ENCODE peak calls at places on chromosomes 7 and 10, in six cellular contexts. One of them, this sample, is unnamed.
A peak's percentile ranks its signal among the peaks of the same experiment; 100 is the strongest.

GRCh38 chr7:125149151-125149550 is 219.5 kb upstream of the POT1 start:
- DNase-seq in IMR-90: no peak
- DNase-seq in CD8-positive, alpha-beta T cell: no peak
- DNase-seq in CD4-positive, alpha-beta T cell: no peak
- DNase-seq in fibroblast of pulmonary artery: peak; percentile 39
- DNase-seq in psoas muscle: no peak
- DNase-seq in this sample: no peak

GRCh38 chr10:102514487-102515311 is 10.9 kb downstream of the SUFU start:
- DNase-seq in psoas muscle: no peak
- DNase-seq in CD4-positive, alpha-beta T cell: no peak
- DNase-seq in CD8-positive, alpha-beta T cell: no peak
- DNase-seq in IMR-90: no peak
- DNase-seq in fibroblast of pulmonary artery: no peak
- DNase-seq in this sample: no peak

GRCh38 chr10:26733750-26734568 is 36.5 kb downstream of the PDSS1 start:
- DNase-seq in CD8-positive, alpha-beta T cell: no peak
- DNase-seq in fibroblast of pulmonary artery: no peak
- DNase-seq in IMR-90: no peak
- DNase-seq in CD4-positive, alpha-beta T cell: no peak
- DNase-seq in psoas muscle: no peak
- DNase-seq in this sample: no peak

GRCh38 chr10:31897506-31897905 is 31.1 kb downstream of the ARHGAP12 start:
- DNase-seq in CD8-positive, alpha-beta T cell: no peak
- DNase-seq in fibroblast of pulmonary artery: peak; percentile 34
- DNase-seq in IMR-90: peak; percentile 22
- DNase-seq in CD4-positive, alpha-beta T cell: no peak
- DNase-seq in psoas muscle: no peak
- DNase-seq in this sample: no peak

GRCh38 chr10:131196176-131196885 is 115.2 kb downstream of the TCERG1L start:
- DNase-seq in CD4-positive, alpha-beta T cell: no peak
- DNase-seq in psoas muscle: no peak
- DNase-seq in CD8-positive, alpha-beta T cell: no peak
- DNase-seq in IMR-90: no peak
- DNase-seq in fibroblast of pulmonary artery: no peak
- DNase-seq in this sample: no peak

GRCh38 chr7:94375167-94375566 is 19.5 kb upstream of the COL1A2 start:
- DNase-seq in fibroblast of pulmonary artery: peak; percentile 98
- DNase-seq in IMR-90: peak; percentile 97
- DNase-seq in psoas muscle: no peak
- DNase-seq in CD4-positive, alpha-beta T cell: no peak
- DNase-seq in CD8-positive, alpha-beta T cell: no peak
- DNase-seq in this sample: no peak

GRCh38 chr10:30384791-30385201 is 35.7 kb upstream of the MTPAP start:
- DNase-seq in CD8-positive, alpha-beta T cell: no peak
- DNase-seq in IMR-90: peak; percentile 34
- DNase-seq in CD4-positive, alpha-beta T cell: no peak
- DNase-seq in fibroblast of pulmonary artery: peak; percentile 39
- DNase-seq in psoas muscle: no peak
- DNase-seq in this sample: no peak

GRCh38 chr7:97722386-97722785 is 9.5 kb upstream of the TAC1 start:
- DNase-seq in CD4-positive, alpha-beta T cell: no peak
- DNase-seq in fibroblast of pulmonary artery: no peak
- DNase-seq in CD8-positive, alpha-beta T cell: no peak
- DNase-seq in psoas muscle: no peak
- DNase-seq in IMR-90: no peak
- DNase-seq in this sample: no peak

GRCh38 chr7:75696263-75697037 is 42.3 kb downstream of the HIP1 start:
- DNase-seq in IMR-90: no peak
- DNase-seq in CD4-positive, alpha-beta T cell: no peak
- DNase-seq in fibroblast of pulmonary artery: no peak
- DNase-seq in psoas muscle: no peak
- DNase-seq in CD8-positive, alpha-beta T cell: no peak
- DNase-seq in this sample: no peak

GRCh38 chr10:96974348-96974747 is 142.2 kb downstream of the LCOR start:
- DNase-seq in fibroblast of pulmonary artery: no peak
- DNase-seq in IMR-90: peak; percentile 15
- DNase-seq in psoas muscle: no peak
- DNase-seq in CD8-positive, alpha-beta T cell: no peak
- DNase-seq in CD4-positive, alpha-beta T cell: no peak
- DNase-seq in this sample: no peak

DNA sequence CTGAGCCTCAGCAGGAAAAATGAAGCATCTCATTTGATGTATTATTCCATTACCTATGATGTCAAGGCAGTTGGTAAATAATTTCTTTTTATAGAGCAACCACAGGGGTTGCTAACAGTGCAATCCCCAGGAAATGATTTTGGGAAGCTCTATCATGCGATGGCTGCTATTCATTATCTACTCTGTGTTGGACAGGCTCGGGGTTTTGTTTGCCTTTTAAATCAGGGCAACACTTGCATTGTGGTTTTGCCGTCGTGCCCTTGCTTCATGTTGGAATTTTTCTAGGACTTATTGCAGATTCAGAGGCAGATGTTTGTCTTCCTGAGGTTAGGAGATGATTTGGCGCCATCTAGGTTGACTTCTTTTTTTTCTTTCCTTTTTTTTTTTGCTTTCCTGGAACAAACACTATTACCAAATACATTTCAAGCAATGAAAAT is 128.4 kb downstream of the BICC1 start:
- DNase-seq in fibroblast of pulmonary artery: peak; percentile 96
- DNase-seq in psoas muscle: no peak
- DNase-seq in CD8-positive, alpha-beta T cell: no peak
- DNase-seq in IMR-90: peak; percentile 92
- DNase-seq in CD4-positive, alpha-beta T cell: no peak
- DNase-seq in this sample: no peak
- TF ChIP-seq CTCF in fibroblast of pulmonary artery: peak; percentile 4
- TF ChIP-seq CTCF in psoas muscle: no peak
- TF ChIP-seq CTCF in CD8-positive, alpha-beta T cell: no peak
- TF ChIP-seq CTCF in IMR-90: peak; percentile 46
- TF ChIP-seq CTCF in CD4-positive, alpha-beta T cell: no peak
- TF ChIP-seq CTCF in this sample: no peak

GRCh38 chr7:143891457-143891856 is 10.5 kb downstream of the TCAF1 start:
- DNase-seq in fibroblast of pulmonary artery: no peak
- DNase-seq in CD8-positive, alpha-beta T cell: no peak
- DNase-seq in psoas muscle: no peak
- DNase-seq in CD4-positive, alpha-beta T cell: no peak
- DNase-seq in IMR-90: no peak
- DNase-seq in this sample: no peak

GRCh38 chr7:143889068-143889467 is 12.9 kb downstream of the TCAF1 start:
- DNase-seq in IMR-90: no peak
- DNase-seq in fibroblast of pulmonary artery: no peak
- DNase-seq in CD4-positive, alpha-beta T cell: no peak
- DNase-seq in CD8-positive, alpha-beta T cell: no peak
- DNase-seq in psoas muscle: no peak
- DNase-seq in this sample: no peak

GRCh38 chr7:143890558-143890957 is 11.4 kb downstream of the TCAF1 start:
- DNase-seq in IMR-90: no peak
- DNase-seq in psoas muscle: no peak
- DNase-seq in CD8-positive, alpha-beta T cell: no peak
- DNase-seq in CD4-positive, alpha-beta T cell: no peak
- DNase-seq in fibroblast of pulmonary artery: no peak
- DNase-seq in this sample: no peak

GRCh38 chr7:143896667-143897066 is 5.3 kb downstream of the TCAF1 start:
- DNase-seq in fibroblast of pulmonary artery: no peak
- DNase-seq in IMR-90: no peak
- DNase-seq in psoas muscle: no peak
- DNase-seq in CD4-positive, alpha-beta T cell: no peak
- DNase-seq in CD8-positive, alpha-beta T cell: no peak
- DNase-seq in this sample: no peak

GRCh38 chr7:143892527-143893300 is 9.3 kb downstream of the TCAF1 start:
- DNase-seq in fibroblast of pulmonary artery: peak; percentile 43
- DNase-seq in CD4-positive, alpha-beta T cell: no peak
- DNase-seq in CD8-positive, alpha-beta T cell: no peak
- DNase-seq in psoas muscle: no peak
- DNase-seq in IMR-90: peak; percentile 18
- DNase-seq in this sample: no peak
- TF ChIP-seq CTCF in fibroblast of pulmonary artery: peak; percentile 35
- TF ChIP-seq CTCF in CD4-positive, alpha-beta T cell: peak; percentile 12
- TF ChIP-seq CTCF in CD8-positive, alpha-beta T cell: no peak
- TF ChIP-seq CTCF in psoas muscle: no peak
- TF ChIP-seq CTCF in IMR-90: peak; percentile 29
- TF ChIP-seq CTCF in this sample: peak; percentile 22

GRCh38 chr10:121325490-121326231 is 272.6 kb downstream of the FGFR2 start:
- DNase-seq in CD4-positive, alpha-beta T cell: no peak
- DNase-seq in IMR-90: no peak
- DNase-seq in psoas muscle: no peak
- DNase-seq in fibroblast of pulmonary artery: no peak
- DNase-seq in CD8-positive, alpha-beta T cell: no peak
- DNase-seq in this sample: no peak
- TF ChIP-seq CTCF in CD4-positive, alpha-beta T cell: no peak
- TF ChIP-seq CTCF in IMR-90: no peak
- TF ChIP-seq CTCF in psoas muscle: no peak
- TF ChIP-seq CTCF in fibroblast of pulmonary artery: no peak
- TF ChIP-seq CTCF in CD8-positive, alpha-beta T cell: no peak
- TF ChIP-seq CTCF in this sample: no peak

DNA sequence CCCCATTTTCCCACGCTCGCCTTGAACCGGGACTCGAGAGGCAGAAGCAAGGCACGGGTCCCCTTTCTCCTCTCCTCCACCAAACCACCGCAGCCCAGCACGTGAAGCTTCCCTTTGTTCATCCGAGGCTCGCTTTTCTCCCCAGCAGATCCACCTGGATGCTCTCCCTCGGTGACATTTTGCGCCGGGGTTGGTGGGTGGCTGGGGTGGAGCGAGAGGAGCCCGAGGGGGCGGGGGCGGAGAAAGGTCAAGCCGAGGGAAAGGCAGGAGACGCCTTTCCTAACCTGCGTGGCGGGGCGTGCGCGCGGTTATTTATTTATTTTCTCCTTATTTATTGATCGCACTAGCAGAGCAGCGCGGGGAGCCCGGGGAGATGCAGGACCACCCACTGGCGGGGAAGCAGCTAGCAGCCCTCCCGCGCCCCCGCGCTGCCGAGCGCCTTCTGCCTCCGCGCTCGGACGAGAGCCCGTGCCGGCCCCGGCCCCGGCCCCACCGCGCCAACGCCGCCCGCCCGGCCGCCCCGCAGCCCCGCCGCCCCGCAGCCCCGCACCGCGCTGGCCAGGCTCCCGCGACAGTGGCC is at the start of gene KCND2:
- DNase-seq in CD8-positive, alpha-beta T cell: no peak
- DNase-seq in CD4-positive, alpha-beta T cell: no peak
- DNase-seq in psoas muscle: peak; percentile 47
- DNase-seq in IMR-90: no peak
- DNase-seq in fibroblast of pulmonary artery: peak; percentile 6
- DNase-seq in this sample: no peak
- TF ChIP-seq CTCF in CD8-positive, alpha-beta T cell: no peak
- TF ChIP-seq CTCF in CD4-positive, alpha-beta T cell: no peak
- TF ChIP-seq CTCF in psoas muscle: no peak
- TF ChIP-seq CTCF in IMR-90: no peak
- TF ChIP-seq CTCF in fibroblast of pulmonary artery: no peak
- TF ChIP-seq CTCF in this sample: no peak